ENCODE peak calls at places on chromosomes 11 and 22, in seven cellular contexts. E is H9, W is ascending aorta, F is Calu3, U is upper lobe of right lung, X is heart right ventricle, D is MM.1S. B is an unnamed sample.

GRCh38 chr11:119421941-119422504 is 949 bp downstream of the THY1 start:
- DNase-seq in E (no peak), W (no peak), F (no peak), U (no peak), X (no peak), D (no peak), B (no peak)

GRCh38 chr11:17510507-17511206 is 33.6 kb downstream of the USH1C start:
- DNase-seq in E (no peak), W (no peak), F (no peak), U (no peak), X (no peak), D (no peak), B (no peak)

GRCh38 chr11:35618497-35619029 is 303 bp downstream of the FJX1 start:
- DNase-seq in E (no peak), W (no peak), F (peak), U (peak), X (peak), D (peak), B (peak)

GRCh38 chr22:38243007-38243775 is 29.6 kb downstream of the TMEM184B start:
- DNase-seq in E (no peak), W (no peak), F (peak), U (no peak), X (no peak), D (no peak), B (no peak)

GRCh38 chr11:125347261-125347585 is 148.8 kb downstream of the FEZ1 start:
- DNase-seq in E (no peak), W (no peak), F (no peak), U (peak), X (no peak), D (no peak), B (peak)

GRCh38 chr11:96361778-96362177 is 18.8 kb upstream of the MAML2 start:
- DNase-seq in E (no peak), W (no peak), F (no peak), U (no peak), X (no peak), D (no peak), B (no peak)

GRCh38 chr22:24816841-24817240 is 10.8 kb downstream of the SGSM1 start:
- DNase-seq in E (no peak), W (no peak), F (no peak), U (no peak), X (no peak), D (no peak), B (no peak)

GRCh38 chr11:119774180-119774763 is 45.3 kb upstream of the NECTIN1 start:
- DNase-seq in E (peak), W (no peak), F (peak), U (peak), X (no peak), D (peak), B (peak)

GRCh38 chr11:107970049-107970448 is 38.6 kb upstream of the CUL5 start:
- DNase-seq in E (no peak), W (no peak), F (no peak), U (no peak), X (no peak), D (no peak), B (no peak)

GRCh38 chr11:116984589-116984988 is 113.6 kb downstream of the SIK3 start:
- DNase-seq in E (no peak), W (no peak), F (no peak), U (no peak), X (no peak), D (no peak), B (no peak)

GRCh38 chr22:39622881-39623367 is 52.4 kb downstream of the CACNA1I start:
- DNase-seq in E (peak), W (no peak), F (peak), U (peak), X (peak), D (peak), B (peak)

GRCh38 chr11:76656571-76657081 is 13.9 kb downstream of the LRRC32 start:
- DNase-seq in E (peak), W (no peak), F (no peak), U (peak), X (no peak), D (no peak), B (peak)

GRCh38 chr11:99554232-99554903 is 533.6 kb downstream of the CNTN5 start:
- DNase-seq in E (no peak), W (no peak), F (no peak), U (no peak), X (no peak), D (no peak), B (no peak)

GRCh38 chr11:71342116-71342515 is 89.7 kb upstream of the SHANK2 start:
- DNase-seq in E (no peak), W (no peak), F (no peak), U (peak), X (no peak), D (no peak), B (peak)

GRCh38 chr22:24523873-24524272 is 28.7 kb downstream of the UPB1 start:
- DNase-seq in E (no peak), W (no peak), F (no peak), U (no peak), X (no peak), D (no peak), B (no peak)

GRCh38 chr11:72179049-72179803 is 12.7 kb upstream of the FOLR1 start:
- DNase-seq in E (no peak), W (no peak), F (no peak), U (no peak), X (no peak), D (no peak), B (no peak)

GRCh38 chr11:76124905-76125566 is 81.3 kb downstream of the WNT11 start:
- DNase-seq in E (no peak), W (no peak), F (no peak), U (no peak), X (no peak), D (peak), B (no peak)

GRCh38 chr11:34443136-34443535 is 4.4 kb downstream of the CAT start:
- DNase-seq in E (no peak), W (no peak), F (no peak), U (no peak), X (no peak), D (no peak), B (no peak)

GRCh38 chr22:35549338-35549737 is 8.7 kb downstream of the RASD2 start:
- DNase-seq in E (no peak), W (no peak), F (no peak), U (no peak), X (peak), D (no peak), B (no peak)

GRCh38 chr11:14971865-14972580 is at the start of gene CALCA:
- DNase-seq in E (peak), W (no peak), F (peak), U (no peak), X (no peak), D (no peak), B (no peak)

GRCh38 chr11:81874627-81875026 is 859.0 kb downstream of the FAM181B start:
- DNase-seq in E (no peak), W (no peak), F (no peak), U (no peak), X (no peak), D (peak), B (no peak)

GRCh38 chr22:37330200-37331033 is 48.1 kb downstream of the CYTH4 start:
- DNase-seq in E (peak), W (no peak), F (peak), U (peak), X (no peak), D (peak), B (no peak)

GRCh38 chr11:118272001-118272400 is 7.9 kb upstream of the MPZL2 start:
- DNase-seq in E (no peak), W (no peak), F (no peak), U (no peak), X (no peak), D (no peak), B (no peak)

GRCh38 chr22:38549106-38549884 is 20.7 kb downstream of the DMC1 start:
- DNase-seq in E (no peak), W (no peak), F (peak), U (no peak), X (no peak), D (no peak), B (no peak)

GRCh38 chr11:3177931-3178330 is 12.8 kb upstream of the OSBPL5 start:
- DNase-seq in E (no peak), W (no peak), F (no peak), U (no peak), X (no peak), D (no peak), B (no peak)

GRCh38 chr11:94417386-94417987 is 16.3 kb upstream of the GPR83 start:
- DNase-seq in E (no peak), W (no peak), F (no peak), U (no peak), X (no peak), D (peak), B (no peak)

GRCh38 chr11:44761546-44761961 is 34.8 kb downstream of the TSPAN18 start:
- DNase-seq in E (peak), W (no peak), F (no peak), U (no peak), X (peak), D (no peak), B (no peak)

GRCh38 chr11:112801286-112802088 is 159.7 kb upstream of the NCAM1 start:
- DNase-seq in E (no peak), W (no peak), F (no peak), U (no peak), X (no peak), D (no peak), B (no peak)

GRCh38 chr11:72724851-72725730 is 27.1 kb downstream of the ARAP1 start:
- DNase-seq in E (peak), W (no peak), F (peak), U (no peak), X (no peak), D (peak), B (peak)

GRCh38 chr22:44712962-44713361 is 11.0 kb downstream of the PRR5 start:
- DNase-seq in E (no peak), W (no peak), F (no peak), U (no peak), X (peak), D (no peak), B (no peak)

GRCh38 chr22:46996595-46997310 is 234.3 kb downstream of the TBC1D22A start:
- DNase-seq in E (no peak), W (no peak), F (peak), U (no peak), X (no peak), D (no peak), B (no peak)

GRCh38 chr22:35638408-35638807 is 9.8 kb upstream of the APOL6 start:
- DNase-seq in E (no peak), W (no peak), F (no peak), U (no peak), X (peak), D (no peak), B (peak)

GRCh38 chr22:27667121-27667843 is 134.3 kb downstream of the MN1 start:
- DNase-seq in E (no peak), W (no peak), F (no peak), U (no peak), X (peak), D (no peak), B (peak)

GRCh38 chr11:128509990-128510389 is 77.4 kb downstream of the ETS1 start:
- DNase-seq in E (no peak), W (no peak), F (no peak), U (no peak), X (no peak), D (no peak), B (no peak)

GRCh38 chr11:2103666-2104523 is 35.3 kb downstream of the IGF2 start:
- DNase-seq in E (no peak), W (no peak), F (no peak), U (no peak), X (no peak), D (no peak), B (peak)

GRCh38 chr11:35288311-35288710 is 131.0 kb downstream of the SLC1A2 start:
- DNase-seq in E (no peak), W (no peak), F (no peak), U (no peak), X (no peak), D (no peak), B (no peak)

GRCh38 chr22:30290318-30290678 is 993 bp upstream of the CASTOR1 start:
- DNase-seq in E (no peak), W (no peak), F (no peak), U (no peak), X (no peak), D (no peak), B (no peak)

GRCh38 chr11:2928605-2929510 is at the start of gene PHLDA2:
- DNase-seq in E (peak), W (no peak), F (peak), U (peak), X (peak), D (no peak), B (peak)

DNA sequence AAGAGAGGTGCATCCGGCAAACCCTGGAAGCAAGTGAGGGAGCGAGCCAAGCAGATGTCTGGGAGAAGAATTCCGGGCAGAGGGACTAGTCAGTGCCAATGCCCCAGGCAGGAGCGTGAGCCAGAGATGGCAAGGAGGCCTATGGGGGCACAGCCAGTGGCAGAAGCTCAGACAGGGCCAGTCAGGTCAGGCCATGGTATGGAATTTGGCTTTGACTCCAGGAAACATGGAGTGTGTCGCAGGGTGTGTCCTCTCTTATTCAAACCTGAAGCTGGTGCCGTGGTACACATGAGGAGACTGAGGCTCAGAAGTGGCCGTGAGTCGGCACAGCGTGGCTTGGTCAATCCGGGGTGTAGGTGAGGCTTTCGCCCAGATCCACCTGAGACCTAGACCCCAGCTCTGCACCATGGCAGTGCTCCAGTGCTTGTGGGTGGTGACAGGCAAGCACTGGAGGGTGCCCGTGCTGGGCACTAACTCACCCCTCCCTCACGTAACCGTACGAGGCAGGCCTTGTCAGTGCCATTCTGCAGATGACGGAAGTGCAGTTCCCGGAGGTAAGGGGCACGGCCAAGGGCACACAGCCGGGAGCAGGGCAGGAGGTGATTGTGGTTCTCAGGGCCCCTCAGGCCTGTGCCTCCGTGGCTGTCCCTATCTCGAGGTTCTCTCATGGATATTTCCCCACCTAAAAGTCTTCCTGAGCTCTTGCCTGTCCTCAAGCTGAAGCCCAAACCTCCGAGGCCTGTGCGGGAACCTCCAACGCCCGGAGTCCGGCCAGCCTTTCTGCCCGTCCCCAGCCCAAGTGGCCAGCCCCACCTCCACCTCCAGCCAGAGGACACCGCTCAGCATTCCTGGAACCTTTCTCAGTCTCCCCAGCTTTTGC is 10.6 kb upstream of the SPI1 start:
- DNase-seq in E (no peak), W (no peak), F (no peak), U (peak), X (no peak), D (no peak), B (peak)
- TF ChIP-seq CTCF in E (no peak), W (no peak), F (no peak), U (no peak), X (no peak), D (no peak), B (no peak)

GRCh38 chr22:22783505-22783904 is 104.1 kb upstream of the IGLL5 start:
- DNase-seq in E (no peak), W (no peak), F (no peak), U (no peak), X (no peak), D (no peak), B (no peak)

GRCh38 chr22:22786301-22787115 is 101.1 kb upstream of the IGLL5 start:
- DNase-seq in E (no peak), W (no peak), F (no peak), U (no peak), X (no peak), D (no peak), B (no peak)

GRCh38 chr22:22785316-22786065 is 102.1 kb upstream of the IGLL5 start:
- DNase-seq in E (no peak), W (no peak), F (no peak), U (no peak), X (no peak), D (no peak), B (no peak)

GRCh38 chr22:22787151-22787550 is 100.5 kb upstream of the IGLL5 start:
- DNase-seq in E (no peak), W (no peak), F (no peak), U (no peak), X (no peak), D (no peak), B (no peak)

GRCh38 chr22:22784249-22785039 is 103.2 kb upstream of the IGLL5 start:
- DNase-seq in E (no peak), W (no peak), F (no peak), U (no peak), X (no peak), D (no peak), B (no peak)
- TF ChIP-seq CTCF in E (peak), W (no peak), F (no peak), U (no peak), X (no peak), D (no peak), B (no peak)

DNA sequence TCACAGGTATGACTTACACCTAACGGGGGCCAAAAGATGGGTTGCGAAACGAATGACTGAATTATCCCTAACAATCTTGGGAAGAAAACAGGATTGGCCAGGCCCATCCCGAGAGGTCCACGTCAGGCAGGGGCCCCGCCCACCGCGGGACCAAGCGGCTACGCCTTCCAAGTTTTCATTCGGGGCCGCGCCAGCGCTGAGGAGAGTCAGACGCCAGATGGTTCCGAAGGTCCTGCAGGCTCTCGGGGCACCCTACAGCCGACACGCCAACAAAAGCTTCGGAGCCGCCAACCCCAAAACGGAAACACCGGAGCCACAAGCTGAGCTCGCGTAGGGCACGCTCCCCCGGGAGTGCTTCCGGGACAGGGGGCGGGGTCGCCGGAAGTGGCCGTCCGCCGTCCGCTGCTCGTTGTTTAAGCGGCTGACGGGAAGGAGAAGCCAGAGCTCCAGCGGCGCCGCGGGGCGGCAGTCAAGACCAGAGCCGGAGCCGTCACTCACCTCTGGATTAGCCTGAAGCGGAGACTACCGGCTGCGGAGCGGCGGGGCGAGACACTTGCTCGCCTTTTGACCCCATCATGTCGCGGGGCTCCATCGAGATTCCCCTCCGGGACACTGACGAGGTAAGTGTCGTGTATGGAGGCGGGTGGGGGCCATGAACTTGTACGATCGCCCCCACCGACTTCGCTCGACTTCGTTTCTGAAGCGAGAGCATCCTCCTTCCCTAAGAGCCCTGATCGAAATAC is at the start of gene CTR9:
- DNase-seq in E (peak), W (peak), F (peak), U (peak), X (peak), D (peak), B (peak)
- TF ChIP-seq CTCF in E (no peak), W (no peak), F (no peak), U (peak), X (peak), D (peak), B (no peak)

DNA sequence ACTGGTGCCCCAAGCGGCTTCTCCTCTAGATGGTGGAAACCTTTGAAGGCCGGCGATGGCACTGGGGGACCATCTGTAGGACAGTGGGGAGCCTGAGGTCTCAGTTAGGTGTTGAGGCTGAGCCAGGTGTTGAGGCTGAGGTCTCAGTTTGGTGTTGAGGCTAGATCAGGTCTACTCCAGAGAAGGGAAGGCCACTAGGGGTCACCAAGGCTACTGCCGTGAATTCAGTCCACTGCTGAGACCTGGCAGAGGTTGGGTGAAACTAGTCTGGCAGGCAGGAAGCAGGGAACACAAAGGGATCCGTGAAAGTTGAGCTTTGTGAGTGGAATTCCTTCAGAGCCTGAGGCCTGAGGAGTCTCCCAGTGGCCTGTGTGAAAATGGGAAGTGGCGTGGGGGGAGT is 123.8 kb upstream of the FGF3 start:
- DNase-seq in E (no peak), W (no peak), F (peak), U (peak), X (no peak), D (no peak), B (peak)
- TF ChIP-seq CTCF in E (peak), W (no peak), F (peak), U (no peak), X (no peak), D (peak), B (no peak)

DNA sequence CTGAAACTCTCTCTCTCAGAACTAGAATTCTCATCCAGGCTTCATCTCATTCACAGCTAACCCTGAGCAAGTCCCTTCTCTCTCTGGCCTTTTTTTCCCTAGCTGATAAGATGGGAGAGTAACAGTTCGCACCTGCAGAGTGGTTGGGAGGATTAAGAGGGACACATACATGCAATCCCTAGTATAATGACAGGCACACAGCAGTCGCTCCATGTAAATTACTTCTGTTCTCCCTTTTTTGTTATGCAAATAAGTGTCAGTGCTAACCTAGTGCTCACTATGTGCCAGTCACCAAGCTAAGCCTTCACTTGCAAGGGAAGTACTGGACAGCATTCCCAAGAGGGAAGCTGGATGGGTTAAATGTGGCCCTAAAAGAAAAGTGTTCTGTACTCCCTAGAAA is 63.4 kb downstream of the TENM4 start:
- DNase-seq in E (no peak), W (no peak), F (no peak), U (no peak), X (no peak), D (no peak), B (no peak)
- TF ChIP-seq CTCF in E (no peak), W (no peak), F (no peak), U (no peak), X (no peak), D (no peak), B (no peak)